ENCODE peak calls at places on chromosomes 6 and 20, in five cellular contexts. D is HCT116; C is heart left ventricle; N is CD4-positive, alpha-beta T cell; B is adrenal gland. S is an unnamed sample.

GRCh38 chr20:38173237-38174156 is 8.4 kb upstream of the TGM2 start:
- DNase-seq in B (peak), C (no peak), D (no peak), N (no peak), S (no peak)

GRCh38 chr20:828987-829386 is 4.5 kb upstream of the FAM110A start:
- DNase-seq in D (no peak), C (no peak), B (peak), N (no peak), S (no peak)

GRCh38 chr20:21509597-21510331 is 4.1 kb downstream of the NKX2-2 start:
- DNase-seq in B (no peak), N (no peak), C (no peak), D (no peak), S (peak)

GRCh38 chr6:1436334-1437306 is 47.2 kb downstream of the FOXF2 start:
- DNase-seq in B (peak), C (no peak), D (peak), N (peak), S (no peak)

GRCh38 chr6:97394160-97394748 is 111.2 kb upstream of the MMS22L start:
- DNase-seq in D (peak), N (peak), B (peak), C (peak), S (peak)

GRCh38 chr6:167275001-167275400 is 16.1 kb upstream of the UNC93A start:
- DNase-seq in D (no peak), B (no peak), C (no peak), N (no peak), S (no peak)

GRCh38 chr6:47690791-47691190 is 7.6 kb upstream of the ADGRF4 start:
- DNase-seq in B (no peak), C (no peak), D (no peak), N (no peak), S (no peak)

GRCh38 chr6:139751179-139751578 is 376.7 kb upstream of the CITED2 start:
- DNase-seq in D (no peak), B (no peak), C (no peak), N (no peak), S (no peak)

GRCh38 chr20:19932170-19932667 is 84.9 kb upstream of the NAA20 start:
- DNase-seq in C (peak), D (no peak), N (no peak), B (peak), S (no peak)

GRCh38 chr6:70180904-70181599 is 121.8 kb downstream of the COL9A1 start:
- DNase-seq in B (no peak), C (no peak), D (no peak), N (no peak), S (no peak)

GRCh38 chr6:960356-960755 is 267.4 kb upstream of the EXOC2 start:
- DNase-seq in B (no peak), D (no peak), C (no peak), N (no peak), S (no peak)

GRCh38 chr6:48614326-48614725 is 503.3 kb upstream of the PTCHD4 start:
- DNase-seq in B (no peak), N (no peak), D (no peak), C (no peak), S (no peak)

GRCh38 chr20:49868964-49869363 is 46.4 kb downstream of the SPATA2 start:
- DNase-seq in D (no peak), N (no peak), B (peak), C (no peak), S (no peak)

GRCh38 chr6:73078333-73078732 is 147.0 kb downstream of the KHDC1L start:
- DNase-seq in D (no peak), B (no peak), N (no peak), C (no peak), S (no peak)

GRCh38 chr6:64310214-64310613 is 674.6 kb downstream of the PHF3 start:
- DNase-seq in B (no peak), C (no peak), D (no peak), N (no peak), S (no peak)

GRCh38 chr6:108549741-108550140 is 11.0 kb upstream of the FOXO3 start:
- DNase-seq in C (no peak), N (no peak), D (no peak), B (no peak), S (no peak)

GRCh38 chr6:2688416-2689064 is 62.2 kb downstream of the MYLK4 start:
- DNase-seq in D (no peak), N (no peak), C (no peak), B (peak), S (no peak)

GRCh38 chr20:11001767-11002540 is 328.2 kb upstream of the JAG1 start:
- DNase-seq in D (peak), C (no peak), N (no peak), B (no peak), S (no peak)

GRCh38 chr20:1816384-1817381 is 78.5 kb upstream of the SIRPA start:
- DNase-seq in D (no peak), N (no peak), B (peak), C (peak), S (no peak)

GRCh38 chr6:108781419-108782110 is 66.7 kb upstream of the ARMC2 start:
- DNase-seq in D (no peak), C (no peak), B (no peak), N (no peak), S (no peak)

GRCh38 chr6:116385462-116385807 is 14.7 kb downstream of the DSE start:
- DNase-seq in N (no peak), B (peak), C (peak), D (no peak), S (no peak)

GRCh38 chr6:46454691-46455090 is 36.6 kb downstream of the RCAN2 start:
- DNase-seq in B (no peak), D (no peak), N (no peak), C (no peak), S (no peak)

GRCh38 chr6:4577406-4577805 is 198.8 kb upstream of the CDYL start:
- DNase-seq in B (no peak), C (no peak), D (no peak), N (no peak), S (no peak)

GRCh38 chr6:131966443-131966842 is 15.3 kb upstream of the CCN2 start:
- DNase-seq in D (no peak), B (no peak), N (no peak), C (no peak), S (no peak)

GRCh38 chr6:42962502-42963178 is 2.1 kb downstream of the GNMT start:
- DNase-seq in C (no peak), N (no peak), D (no peak), B (no peak), S (no peak)

GRCh38 chr6:81265106-81265505 is 487.4 kb downstream of the TENT5A start:
- DNase-seq in D (no peak), C (no peak), N (no peak), B (peak), S (no peak)

GRCh38 chr6:148915889-148916288 is 169.1 kb downstream of the UST start:
- DNase-seq in C (no peak), D (no peak), B (no peak), N (no peak), S (no peak)

GRCh38 chr20:8860011-8860495 is 208.8 kb upstream of the PLCB4 start:
- DNase-seq in B (no peak), C (no peak), D (no peak), N (no peak), S (no peak)

GRCh38 chr6:3359091-3359752 is 97.6 kb downstream of the SLC22A23 start:
- DNase-seq in B (no peak), C (no peak), N (no peak), D (no peak), S (no peak)

GRCh38 chr20:49904440-49905214 is 10.7 kb downstream of the SPATA2 start:
- DNase-seq in D (no peak), B (no peak), N (no peak), C (no peak), S (no peak)

GRCh38 chr6:157096105-157096504 is 227.2 kb downstream of the TMEM242 start:
- DNase-seq in N (no peak), D (no peak), B (no peak), C (no peak), S (no peak)

GRCh38 chr6:110181131-110182027 is 1.2 kb downstream of the CDC40 start:
- DNase-seq in C (no peak), N (no peak), B (no peak), D (no peak), S (no peak)

GRCh38 chr20:57469418-57470211 is 55.3 kb downstream of the CTCFL start:
- DNase-seq in C (peak), N (no peak), B (no peak), D (no peak), S (no peak)

GRCh38 chr6:88220493-88220892 is 54.3 kb upstream of the CNR1 start:
- DNase-seq in C (no peak), B (no peak), N (no peak), D (no peak), S (no peak)

GRCh38 chr6:119076173-119076965 is 2.1 kb downstream of the FAM184A start:
- DNase-seq in B (no peak), D (no peak), C (no peak), N (no peak), S (no peak)

GRCh38 chr6:27605401-27606342 is 132.8 kb upstream of the ZNF184 start:
- DNase-seq in D (peak), B (peak), N (no peak), C (no peak), S (no peak)

GRCh38 chr6:38679668-38680067 is 23.3 kb downstream of the GLO1 start:
- DNase-seq in N (no peak), D (no peak), C (no peak), B (no peak), S (no peak)
- H3K27ac ChIP-seq in N (no peak), D (no peak), C (no peak), B (no peak), S (no peak)

GRCh38 chr20:54643761-54644160 is 168.4 kb downstream of the DOK5 start:
- DNase-seq in B (no peak), N (no peak), D (no peak), C (no peak), S (no peak)
- H3K27ac ChIP-seq in B (no peak), N (no peak), D (no peak), C (no peak), S (no peak)

GRCh38 chr20:24384865-24385264 is 84.6 kb upstream of the SYNDIG1 start:
- DNase-seq in N (no peak), C (no peak), B (no peak), D (no peak), S (no peak)

GRCh38 chr20:24382775-24383174 is 86.7 kb upstream of the SYNDIG1 start:
- DNase-seq in C (no peak), D (no peak), N (no peak), B (no peak), S (no peak)

GRCh38 chr20:24379116-24379927 is 90.1 kb upstream of the SYNDIG1 start:
- DNase-seq in N (no peak), C (peak), D (no peak), B (no peak), S (no peak)

GRCh38 chr20:24381886-24382285 is 87.5 kb upstream of the SYNDIG1 start:
- DNase-seq in N (no peak), C (no peak), B (no peak), D (no peak), S (no peak)

DNA sequence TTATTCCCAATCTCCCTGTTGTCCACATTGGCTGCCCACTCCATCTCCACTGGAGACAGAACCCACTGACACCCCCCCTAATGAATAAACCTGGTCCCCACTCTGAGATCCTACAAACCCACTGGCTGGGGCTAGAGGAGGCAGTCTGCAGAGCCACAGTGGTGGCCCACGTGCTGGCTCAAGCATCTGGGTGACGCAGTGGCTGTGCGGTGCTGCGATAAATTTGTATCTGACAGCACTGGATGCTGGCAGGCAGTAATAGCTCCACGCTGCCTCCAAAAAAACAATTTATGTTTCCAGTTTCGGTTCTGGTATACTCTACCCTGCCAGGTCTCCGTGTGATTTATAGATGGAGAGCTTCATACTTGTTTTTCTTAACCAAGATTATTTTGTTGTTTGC is 87.1 kb upstream of the SYNDIG1 start:
- DNase-seq in N (no peak), B (no peak), D (no peak), C (no peak), S (no peak)
- H3K27ac ChIP-seq in N (no peak), B (no peak), D (no peak), C (no peak), S (peak)

GRCh38 chr20:45337367-45338120 is 10.7 kb downstream of the SDC4 start:
- DNase-seq in B (peak), C (peak), N (no peak), D (no peak), S (no peak)
- H3K27ac ChIP-seq in B (peak), C (peak), N (no peak), D (peak), S (no peak)

GRCh38 chr20:3223937-3224680 is 14.8 kb downstream of the ITPA start:
- DNase-seq in D (no peak), B (no peak), C (no peak), N (no peak), S (no peak)

GRCh38 chr20:3222635-3223600 is 13.6 kb downstream of the ITPA start:
- DNase-seq in B (no peak), N (peak), C (no peak), D (no peak), S (no peak)

GRCh38 chr20:3221398-3222226 is 12.3 kb downstream of the ITPA start:
- DNase-seq in B (no peak), N (no peak), D (no peak), C (no peak), S (no peak)

GRCh38 chr20:3213226-3213625 is 3.9 kb downstream of the ITPA start:
- DNase-seq in D (no peak), C (no peak), N (no peak), B (no peak), S (no peak)

DNA sequence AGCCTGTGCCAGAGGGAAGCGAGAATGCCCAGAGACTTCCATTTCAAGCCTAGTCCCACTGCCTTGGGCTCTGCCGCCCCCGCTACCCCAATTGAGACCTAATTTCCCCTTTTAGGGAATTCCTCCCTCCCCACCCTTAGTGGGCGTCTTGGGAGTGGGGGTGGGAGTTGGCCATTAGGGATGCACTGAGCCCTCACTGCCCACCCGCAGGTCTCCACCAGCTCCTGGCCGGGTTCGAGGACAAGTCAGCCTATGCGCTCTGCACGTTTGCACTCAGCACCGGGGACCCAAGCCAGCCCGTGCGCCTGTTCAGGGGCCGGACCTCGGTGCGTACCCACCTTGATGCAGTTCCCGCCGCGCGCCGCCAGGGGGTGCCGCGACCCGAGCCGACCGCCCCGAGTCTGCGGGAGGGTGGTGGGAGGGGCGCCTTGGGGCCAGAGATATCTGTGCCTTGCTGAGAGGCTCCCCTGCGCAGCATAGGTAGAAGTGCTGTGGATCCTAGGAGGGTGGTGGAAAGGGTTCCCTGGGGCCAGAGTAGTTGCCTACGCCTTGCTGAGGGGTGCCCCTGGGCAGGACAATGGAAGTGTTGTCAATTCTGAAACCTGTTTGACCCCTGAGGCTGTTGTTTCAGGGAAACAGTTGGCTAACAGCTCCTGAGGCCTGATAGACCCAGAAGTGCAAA is 9.2 kb downstream of the ITPA start:
- DNase-seq in B (peak), D (no peak), N (peak), C (peak), S (peak)
- H3K27ac ChIP-seq in B (no peak), D (peak), N (no peak), C (no peak), S (no peak)

S was measured in substantia nigra.